ENCODE peak calls at places on chromosomes 13 and 19, in ten cellular contexts. One of them, this sample, is unnamed.

GRCh38 chr13:26017932-26018690 is 33.7 kb downstream of the SHISA2 start:
- DNase-seq in psoas muscle: no peak
- DNase-seq in colonic mucosa: no peak
- DNase-seq in tibial nerve: no peak
- DNase-seq in effector memory CD4-positive, alpha-beta T cell: no peak
- DNase-seq in CD8-positive, alpha-beta T cell: no peak
- DNase-seq in CD8-positive, alpha-beta memory T cell: no peak
- DNase-seq in fibroblast of lung: peak; percentile 48
- DNase-seq in cardiac muscle cell: no peak
- DNase-seq in keratinocyte: no peak
- DNase-seq in this sample: no peak

GRCh38 chr13:107886118-107886517 is 329.2 kb downstream of the LIG4 start:
- DNase-seq in psoas muscle: no peak
- DNase-seq in colonic mucosa: no peak
- DNase-seq in tibial nerve: no peak
- DNase-seq in effector memory CD4-positive, alpha-beta T cell: no peak
- DNase-seq in CD8-positive, alpha-beta T cell: no peak
- DNase-seq in CD8-positive, alpha-beta memory T cell: no peak
- DNase-seq in fibroblast of lung: no peak
- DNase-seq in cardiac muscle cell: no peak
- DNase-seq in keratinocyte: no peak
- DNase-seq in this sample: no peak

GRCh38 chr13:87999791-88000190 is 328.6 kb downstream of the SLITRK5 start:
- DNase-seq in psoas muscle: no peak
- DNase-seq in colonic mucosa: no peak
- DNase-seq in tibial nerve: no peak
- DNase-seq in effector memory CD4-positive, alpha-beta T cell: no peak
- DNase-seq in CD8-positive, alpha-beta T cell: no peak
- DNase-seq in CD8-positive, alpha-beta memory T cell: no peak
- DNase-seq in fibroblast of lung: no peak
- DNase-seq in cardiac muscle cell: peak; percentile 4
- DNase-seq in keratinocyte: no peak
- DNase-seq in this sample: no peak

GRCh38 chr19:11576186-11576585 is 1.3 kb downstream of the ACP5 start:
- DNase-seq in psoas muscle: no peak
- DNase-seq in colonic mucosa: no peak
- DNase-seq in tibial nerve: no peak
- DNase-seq in effector memory CD4-positive, alpha-beta T cell: no peak
- DNase-seq in CD8-positive, alpha-beta T cell: no peak
- DNase-seq in CD8-positive, alpha-beta memory T cell: no peak
- DNase-seq in fibroblast of lung: no peak
- DNase-seq in cardiac muscle cell: no peak
- DNase-seq in keratinocyte: no peak
- DNase-seq in this sample: no peak

GRCh38 chr13:110340812-110341444 is 33.8 kb downstream of the COL4A2 start:
- DNase-seq in psoas muscle: peak; percentile 87
- DNase-seq in colonic mucosa: peak; percentile 54
- DNase-seq in tibial nerve: peak; percentile 34
- DNase-seq in effector memory CD4-positive, alpha-beta T cell: no peak
- DNase-seq in CD8-positive, alpha-beta T cell: peak; percentile 58
- DNase-seq in CD8-positive, alpha-beta memory T cell: no peak
- DNase-seq in fibroblast of lung: peak; percentile 87
- DNase-seq in cardiac muscle cell: peak; percentile 28
- DNase-seq in keratinocyte: no peak
- DNase-seq in this sample: peak; percentile 97

GRCh38 chr13:98507060-98507797 is 69.7 kb downstream of the STK24 start:
- DNase-seq in psoas muscle: no peak
- DNase-seq in colonic mucosa: peak; percentile 69
- DNase-seq in tibial nerve: no peak
- DNase-seq in effector memory CD4-positive, alpha-beta T cell: no peak
- DNase-seq in CD8-positive, alpha-beta T cell: no peak
- DNase-seq in CD8-positive, alpha-beta memory T cell: no peak
- DNase-seq in fibroblast of lung: peak; percentile 80
- DNase-seq in cardiac muscle cell: peak; percentile 86
- DNase-seq in keratinocyte: peak; percentile 25
- DNase-seq in this sample: peak; percentile 70

GRCh38 chr13:111911754-111912452 is 155.0 kb upstream of the SOX1 start:
- DNase-seq in psoas muscle: no peak
- DNase-seq in colonic mucosa: peak; percentile 10
- DNase-seq in tibial nerve: no peak
- DNase-seq in effector memory CD4-positive, alpha-beta T cell: no peak
- DNase-seq in CD8-positive, alpha-beta T cell: no peak
- DNase-seq in CD8-positive, alpha-beta memory T cell: no peak
- DNase-seq in fibroblast of lung: no peak
- DNase-seq in cardiac muscle cell: no peak
- DNase-seq in keratinocyte: no peak
- DNase-seq in this sample: no peak

GRCh38 chr13:94710081-94710809 is 2.1 kb downstream of the SOX21 start:
- DNase-seq in psoas muscle: no peak
- DNase-seq in colonic mucosa: no peak
- DNase-seq in tibial nerve: no peak
- DNase-seq in effector memory CD4-positive, alpha-beta T cell: no peak
- DNase-seq in CD8-positive, alpha-beta T cell: no peak
- DNase-seq in CD8-positive, alpha-beta memory T cell: no peak
- DNase-seq in fibroblast of lung: no peak
- DNase-seq in cardiac muscle cell: no peak
- DNase-seq in keratinocyte: no peak
- DNase-seq in this sample: no peak

GRCh38 chr19:32802840-32803239 is 66.7 kb downstream of the SLC7A9 start:
- DNase-seq in psoas muscle: no peak
- DNase-seq in colonic mucosa: no peak
- DNase-seq in tibial nerve: no peak
- DNase-seq in effector memory CD4-positive, alpha-beta T cell: no peak
- DNase-seq in CD8-positive, alpha-beta T cell: no peak
- DNase-seq in CD8-positive, alpha-beta memory T cell: no peak
- DNase-seq in fibroblast of lung: no peak
- DNase-seq in cardiac muscle cell: no peak
- DNase-seq in keratinocyte: no peak
- DNase-seq in this sample: no peak

GRCh38 chr13:100608906-100609305 is 20.3 kb upstream of the GGACT start:
- DNase-seq in psoas muscle: no peak
- DNase-seq in colonic mucosa: peak; percentile 41
- DNase-seq in tibial nerve: no peak
- DNase-seq in effector memory CD4-positive, alpha-beta T cell: no peak
- DNase-seq in CD8-positive, alpha-beta T cell: no peak
- DNase-seq in CD8-positive, alpha-beta memory T cell: no peak
- DNase-seq in fibroblast of lung: peak; percentile 55
- DNase-seq in cardiac muscle cell: no peak
- DNase-seq in keratinocyte: no peak
- DNase-seq in this sample: no peak

GRCh38 chr19:50896591-50897190 is 14.5 kb downstream of the KLK4 start:
- DNase-seq in psoas muscle: no peak
- DNase-seq in colonic mucosa: no peak
- DNase-seq in tibial nerve: no peak
- DNase-seq in effector memory CD4-positive, alpha-beta T cell: no peak
- DNase-seq in CD8-positive, alpha-beta T cell: no peak
- DNase-seq in CD8-positive, alpha-beta memory T cell: no peak
- DNase-seq in fibroblast of lung: peak; percentile 12
- DNase-seq in cardiac muscle cell: no peak
- DNase-seq in keratinocyte: peak; percentile 97
- DNase-seq in this sample: no peak

GRCh38 chr19:18771328-18772242 is 19.5 kb downstream of the COMP start:
- DNase-seq in psoas muscle: no peak
- DNase-seq in colonic mucosa: no peak
- DNase-seq in tibial nerve: no peak
- DNase-seq in effector memory CD4-positive, alpha-beta T cell: no peak
- DNase-seq in CD8-positive, alpha-beta T cell: no peak
- DNase-seq in CD8-positive, alpha-beta memory T cell: no peak
- DNase-seq in fibroblast of lung: no peak
- DNase-seq in cardiac muscle cell: peak; percentile 44
- DNase-seq in keratinocyte: no peak
- DNase-seq in this sample: no peak

GRCh38 chr19:38737297-38737865 is 6.9 kb downstream of the CAPN12 start:
- DNase-seq in psoas muscle: no peak
- DNase-seq in colonic mucosa: no peak
- DNase-seq in tibial nerve: no peak
- DNase-seq in effector memory CD4-positive, alpha-beta T cell: no peak
- DNase-seq in CD8-positive, alpha-beta T cell: no peak
- DNase-seq in CD8-positive, alpha-beta memory T cell: no peak
- DNase-seq in fibroblast of lung: no peak
- DNase-seq in cardiac muscle cell: no peak
- DNase-seq in keratinocyte: no peak
- DNase-seq in this sample: peak; percentile 27

GRCh38 chr19:4553092-4553695 is 6.3 kb downstream of the SEMA6B start:
- DNase-seq in psoas muscle: no peak
- DNase-seq in colonic mucosa: no peak
- DNase-seq in tibial nerve: no peak
- DNase-seq in effector memory CD4-positive, alpha-beta T cell: no peak
- DNase-seq in CD8-positive, alpha-beta T cell: no peak
- DNase-seq in CD8-positive, alpha-beta memory T cell: no peak
- DNase-seq in fibroblast of lung: no peak
- DNase-seq in cardiac muscle cell: no peak
- DNase-seq in keratinocyte: no peak
- DNase-seq in this sample: no peak

GRCh38 chr13:48891586-48891985 is 84.1 kb upstream of the FNDC3A start:
- DNase-seq in psoas muscle: no peak
- DNase-seq in colonic mucosa: no peak
- DNase-seq in tibial nerve: no peak
- DNase-seq in effector memory CD4-positive, alpha-beta T cell: no peak
- DNase-seq in CD8-positive, alpha-beta T cell: no peak
- DNase-seq in CD8-positive, alpha-beta memory T cell: no peak
- DNase-seq in fibroblast of lung: peak; percentile 62
- DNase-seq in cardiac muscle cell: no peak
- DNase-seq in keratinocyte: peak; percentile 45
- DNase-seq in this sample: no peak

GRCh38 chr19:47157455-47158321 is 27.1 kb downstream of the SAE1 start:
- DNase-seq in psoas muscle: no peak
- DNase-seq in colonic mucosa: peak; percentile 62
- DNase-seq in tibial nerve: no peak
- DNase-seq in effector memory CD4-positive, alpha-beta T cell: no peak
- DNase-seq in CD8-positive, alpha-beta T cell: peak; percentile 49
- DNase-seq in CD8-positive, alpha-beta memory T cell: no peak
- DNase-seq in fibroblast of lung: peak; percentile 93
- DNase-seq in cardiac muscle cell: peak; percentile 78
- DNase-seq in keratinocyte: no peak
- DNase-seq in this sample: no peak

DNA sequence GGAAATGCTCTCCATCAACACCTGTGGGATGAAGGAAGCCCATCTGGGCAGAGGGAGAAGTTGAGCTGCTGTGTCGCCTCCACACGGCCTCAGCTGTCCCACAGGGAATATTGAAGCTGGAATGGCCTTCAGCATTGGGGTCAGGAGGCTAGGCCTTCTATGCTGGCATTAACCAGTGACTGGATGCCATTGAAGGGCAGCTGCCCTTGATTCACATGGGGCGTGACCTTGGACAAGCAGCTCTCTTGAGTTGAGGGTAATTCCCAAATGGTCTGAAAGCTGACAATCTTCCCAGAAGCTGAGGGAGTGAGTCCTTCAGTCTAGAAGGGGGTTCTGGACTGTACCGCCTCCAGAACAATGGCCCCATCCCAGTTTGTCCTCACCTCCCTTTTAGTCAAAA is 6.7 kb downstream of the BCL3 start:
- DNase-seq in psoas muscle: no peak
- DNase-seq in colonic mucosa: no peak
- DNase-seq in tibial nerve: no peak
- DNase-seq in effector memory CD4-positive, alpha-beta T cell: no peak
- DNase-seq in CD8-positive, alpha-beta T cell: no peak
- DNase-seq in CD8-positive, alpha-beta memory T cell: no peak
- DNase-seq in fibroblast of lung: no peak
- DNase-seq in cardiac muscle cell: no peak
- DNase-seq in keratinocyte: no peak
- DNase-seq in this sample: no peak
- H3K4me1 ChIP-seq in psoas muscle: peaks cover 60% of the 10 kb centered on the region
- H3K4me1 ChIP-seq in colonic mucosa: peaks cover 31% of the 10 kb centered on the region
- H3K4me1 ChIP-seq in tibial nerve: peaks cover 95% of the 10 kb centered on the region
- H3K4me1 ChIP-seq in effector memory CD4-positive, alpha-beta T cell: peaks cover 53% of the 10 kb centered on the region
- H3K4me1 ChIP-seq in CD8-positive, alpha-beta T cell: peaks cover 63% of the 10 kb centered on the region
- H3K4me1 ChIP-seq in CD8-positive, alpha-beta memory T cell: peaks cover 56% of the 10 kb centered on the region
- H3K4me1 ChIP-seq in fibroblast of lung: peaks cover 63% of the 10 kb centered on the region
- H3K4me1 ChIP-seq in cardiac muscle cell: peaks cover 15% of the 10 kb centered on the region
- H3K4me1 ChIP-seq in keratinocyte: peaks cover 26% of the 10 kb centered on the region
- H3K4me1 ChIP-seq in this sample: no peaks in the 10 kb centered on the region

GRCh38 chr19:44019498-44019897 is 5.7 kb upstream of the ZNF222 start:
- DNase-seq in psoas muscle: no peak
- DNase-seq in colonic mucosa: no peak
- DNase-seq in tibial nerve: no peak
- DNase-seq in effector memory CD4-positive, alpha-beta T cell: no peak
- DNase-seq in CD8-positive, alpha-beta T cell: no peak
- DNase-seq in CD8-positive, alpha-beta memory T cell: no peak
- DNase-seq in fibroblast of lung: no peak
- DNase-seq in cardiac muscle cell: no peak
- DNase-seq in keratinocyte: no peak
- DNase-seq in this sample: no peak
- H3K9me3 ChIP-seq in psoas muscle: peaks cover 17% of the 10 kb centered on the region
- H3K9me3 ChIP-seq in colonic mucosa: no peaks in the 10 kb centered on the region
- H3K9me3 ChIP-seq in tibial nerve: peaks cover 24% of the 10 kb centered on the region
- H3K9me3 ChIP-seq in effector memory CD4-positive, alpha-beta T cell: no peaks in the 10 kb centered on the region
- H3K9me3 ChIP-seq in CD8-positive, alpha-beta T cell: no peaks in the 10 kb centered on the region
- H3K9me3 ChIP-seq in CD8-positive, alpha-beta memory T cell: peaks cover 8% of the 10 kb centered on the region
- H3K9me3 ChIP-seq in fibroblast of lung: no peaks in the 10 kb centered on the region
- H3K9me3 ChIP-seq in cardiac muscle cell: no peaks in the 10 kb centered on the region
- H3K9me3 ChIP-seq in keratinocyte: no peaks in the 10 kb centered on the region
- H3K9me3 ChIP-seq in this sample: no peaks in the 10 kb centered on the region

GRCh38 chr19:1105873-1106840 is 2.4 kb downstream of the GPX4 start:
- DNase-seq in psoas muscle: no peak
- DNase-seq in colonic mucosa: peak; percentile 30
- DNase-seq in tibial nerve: no peak
- DNase-seq in effector memory CD4-positive, alpha-beta T cell: no peak
- DNase-seq in CD8-positive, alpha-beta T cell: no peak
- DNase-seq in CD8-positive, alpha-beta memory T cell: no peak
- DNase-seq in fibroblast of lung: no peak
- DNase-seq in cardiac muscle cell: no peak
- DNase-seq in keratinocyte: no peak
- DNase-seq in this sample: no peak
- H3K27ac ChIP-seq in psoas muscle: no peak overlapping the region
- H3K27ac ChIP-seq in colonic mucosa: no peak overlapping the region
- H3K27ac ChIP-seq in tibial nerve: no peak overlapping the region
- H3K27ac ChIP-seq in effector memory CD4-positive, alpha-beta T cell: no peak overlapping the region
- H3K27ac ChIP-seq in CD8-positive, alpha-beta T cell: no peak overlapping the region
- H3K27ac ChIP-seq in CD8-positive, alpha-beta memory T cell: no peak overlapping the region
- H3K27ac ChIP-seq in fibroblast of lung: no peak overlapping the region
- H3K27ac ChIP-seq in cardiac muscle cell: peak overlapping the region; percentile 38
- H3K27ac ChIP-seq in keratinocyte: no peak overlapping the region
- H3K27ac ChIP-seq in this sample: no peak overlapping the region

GRCh38 chr19:35042954-35043604 is 1.6 kb downstream of the HPN start:
- DNase-seq in psoas muscle: no peak
- DNase-seq in colonic mucosa: no peak
- DNase-seq in tibial nerve: no peak
- DNase-seq in effector memory CD4-positive, alpha-beta T cell: no peak
- DNase-seq in CD8-positive, alpha-beta T cell: no peak
- DNase-seq in CD8-positive, alpha-beta memory T cell: no peak
- DNase-seq in fibroblast of lung: no peak
- DNase-seq in cardiac muscle cell: no peak
- DNase-seq in keratinocyte: no peak
- DNase-seq in this sample: no peak
- H3K4me1 ChIP-seq in psoas muscle: peaks cover 60% of the 10 kb centered on the region
- H3K4me1 ChIP-seq in colonic mucosa: no peaks in the 10 kb centered on the region
- H3K4me1 ChIP-seq in tibial nerve: peaks cover 54% of the 10 kb centered on the region
- H3K4me1 ChIP-seq in effector memory CD4-positive, alpha-beta T cell: peaks cover 20% of the 10 kb centered on the region
- H3K4me1 ChIP-seq in CD8-positive, alpha-beta T cell: peaks cover 28% of the 10 kb centered on the region
- H3K4me1 ChIP-seq in CD8-positive, alpha-beta memory T cell: peaks cover 31% of the 10 kb centered on the region
- H3K4me1 ChIP-seq in fibroblast of lung: peaks cover 6% of the 10 kb centered on the region
- H3K4me1 ChIP-seq in cardiac muscle cell: peaks cover 20% of the 10 kb centered on the region
- H3K4me1 ChIP-seq in keratinocyte: peaks cover 2% of the 10 kb centered on the region
- H3K4me1 ChIP-seq in this sample: no peaks in the 10 kb centered on the region

GRCh38 chr13:19085876-19086275 is 95.7 kb downstream of the TUBA3C start:
- DNase-seq in psoas muscle: no peak
- DNase-seq in colonic mucosa: no peak
- DNase-seq in tibial nerve: no peak
- DNase-seq in effector memory CD4-positive, alpha-beta T cell: no peak
- DNase-seq in CD8-positive, alpha-beta T cell: no peak
- DNase-seq in CD8-positive, alpha-beta memory T cell: no peak
- DNase-seq in fibroblast of lung: no peak
- DNase-seq in cardiac muscle cell: no peak
- DNase-seq in keratinocyte: no peak
- DNase-seq in this sample: no peak
- H3K9me3 ChIP-seq in psoas muscle: peaks cover 10% of the 10 kb centered on the region
- H3K9me3 ChIP-seq in colonic mucosa: no peaks in the 10 kb centered on the region
- H3K9me3 ChIP-seq in tibial nerve: peaks cover 18% of the 10 kb centered on the region
- H3K9me3 ChIP-seq in effector memory CD4-positive, alpha-beta T cell: no peaks in the 10 kb centered on the region
- H3K9me3 ChIP-seq in CD8-positive, alpha-beta T cell: no peaks in the 10 kb centered on the region
- H3K9me3 ChIP-seq in CD8-positive, alpha-beta memory T cell: no peaks in the 10 kb centered on the region
- H3K9me3 ChIP-seq in fibroblast of lung: no peaks in the 10 kb centered on the region
- H3K9me3 ChIP-seq in cardiac muscle cell: no peaks in the 10 kb centered on the region
- H3K9me3 ChIP-seq in keratinocyte: peaks cover 19% of the 10 kb centered on the region
- H3K9me3 ChIP-seq in this sample: peaks cover 3% of the 10 kb centered on the region

This sample was measured in aorta.